ENCODE peak calls at places on chromosomes 2 and 18, in five cellular contexts. Z is fibroblast of villous mesenchyme; V is T-cell; Y is stimulated activated CD4-positive, alpha-beta T cell treated with anti-CD3 and anti-CD28 coated beads, Interleukin-15, amount 100 ng/mL, for 1 hour; H is colonic mucosa. G is an unnamed sample.

GRCh38 chr2:59276033-59276432 is 1034.9 kb upstream of the FANCL start:
- DNase-seq in H (no peak), V (no peak), Y (no peak), Z (no peak), G (no peak)

GRCh38 chr2:25672500-25673169 is 742 bp downstream of the DTNB start:
- DNase-seq in Y (peak), Z (no peak), V (peak), H (peak), G (no peak)

GRCh38 chr2:227411990-227412350 is 24.2 kb upstream of the SCYGR1 start:
- DNase-seq in H (no peak), V (no peak), Y (no peak), Z (no peak), G (no peak)

GRCh38 chr2:229784791-229785190 is 70.4 kb upstream of the DNER start:
- DNase-seq in H (no peak), V (no peak), Y (no peak), Z (no peak), G (no peak)

GRCh38 chr2:111622859-111623258 is 261.1 kb downstream of the ANAPC1 start:
- DNase-seq in Z (no peak), V (no peak), Y (no peak), H (no peak), G (no peak)

GRCh38 chr2:73082523-73083410 is 11.3 kb upstream of the SFXN5 start:
- DNase-seq in Z (no peak), Y (no peak), V (no peak), H (no peak), G (no peak)

GRCh38 chr2:102792538-102793208 is 30.8 kb downstream of the TMEM182 start:
- DNase-seq in H (no peak), V (no peak), Y (no peak), Z (no peak), G (no peak)

GRCh38 chr18:31652355-31652754 is 32.0 kb downstream of the B4GALT6 start:
- DNase-seq in Z (no peak), H (no peak), Y (no peak), V (no peak), G (no peak)

GRCh38 chr18:37450434-37451133 is 115.0 kb downstream of the CELF4 start:
- DNase-seq in V (no peak), Z (no peak), Y (no peak), H (peak), G (no peak)

GRCh38 chr2:127185093-127185492 is 35.0 kb downstream of the CYP27C1 start:
- DNase-seq in H (no peak), Y (no peak), V (no peak), Z (no peak), G (no peak)

GRCh38 chr2:159349674-159350299 is 63.3 kb upstream of the WDSUB1 start:
- DNase-seq in Z (no peak), H (no peak), V (no peak), Y (no peak), G (no peak)

GRCh38 chr2:85750509-85751299 is 3.1 kb upstream of the ATOH8 start:
- DNase-seq in Z (peak), Y (peak), V (peak), H (peak), G (no peak)

GRCh38 chr2:233059797-233060499 is at the start of gene INPP5D:
- DNase-seq in Y (peak), H (peak), V (peak), Z (no peak), G (no peak)

GRCh38 chr2:203830294-203831055 is 37.1 kb upstream of the CTLA4 start:
- DNase-seq in V (no peak), Z (no peak), Y (no peak), H (no peak), G (no peak)

GRCh38 chr2:27050996-27051901 is at the start of gene AGBL5:
- DNase-seq in Y (peak), V (peak), H (peak), Z (peak), G (peak)

GRCh38 chr2:45712538-45712937 is 61.1 kb downstream of the PRKCE start:
- DNase-seq in Z (no peak), V (no peak), H (no peak), Y (no peak), G (no peak)

GRCh38 chr2:68185541-68186164 is 28.0 kb downstream of the PNO1 start:
- DNase-seq in Y (peak), Z (peak), H (peak), V (peak), G (peak)

GRCh38 chr2:157150747-157151146 is 106.8 kb upstream of the GALNT5 start:
- DNase-seq in V (no peak), Y (no peak), Z (peak), H (no peak), G (peak)

GRCh38 chr2:20992201-20992711 is 51.6 kb downstream of the APOB start:
- DNase-seq in V (no peak), Y (no peak), Z (peak), H (no peak), G (peak)

GRCh38 chr2:11995381-11995947 is 249.0 kb downstream of the LPIN1 start:
- DNase-seq in V (no peak), Y (no peak), Z (peak), H (no peak), G (no peak)

GRCh38 chr2:106107509-106108131 is 86.5 kb downstream of the UXS1 start:
- DNase-seq in Z (peak), Y (no peak), H (no peak), V (peak), G (no peak)

GRCh38 chr2:96541326-96541725 is 4.8 kb downstream of the ARID5A start:
- DNase-seq in Y (no peak), Z (peak), H (no peak), V (no peak), G (no peak)

GRCh38 chr2:158211516-158211915 is 109.8 kb downstream of the UPP2 start:
- DNase-seq in Y (no peak), H (no peak), Z (no peak), V (no peak), G (no peak)

GRCh38 chr2:173231042-173231441 is 123.6 kb upstream of the CDCA7 start:
- DNase-seq in Y (no peak), V (no peak), H (peak), Z (no peak), G (no peak)

G was measured in COLO829.